ENCODE peak calls at places on chromosomes 3 and 15, in six cellular contexts. Y is breast epithelium, D is dorsolateral prefrontal cortex, X is gastrocnemius medialis, G is left ventricle myocardium inferior, Z is fibroblast of lung. H is an unnamed sample.

GRCh38 chr3:47852604-47853397 is 49.9 kb downstream of the DHX30 start:
- DNase-seq in Y (no peak), D (no peak), X (no peak), G (no peak), Z (no peak), H (no peak)

GRCh38 chr3:99789322-99789721 is 28.3 kb upstream of the CMSS1 start:
- DNase-seq in Y (no peak), D (no peak), X (no peak), G (no peak), Z (peak; percentile 62), H (no peak)

GRCh38 chr3:191382661-191383060 is 52.3 kb upstream of the UTS2B start:
- DNase-seq in Y (no peak), D (no peak), X (no peak), G (no peak), Z (no peak), H (no peak)

GRCh38 chr15:82554351-82554750 is 14.1 kb upstream of the RPS17 start:
- DNase-seq in Y (no peak), D (no peak), X (peak; percentile 33), G (no peak), Z (no peak), H (no peak)

GRCh38 chr15:43107741-43108140 is 1.9 kb upstream of the UBR1 start:
- DNase-seq in Y (no peak), D (no peak), X (no peak), G (no peak), Z (no peak), H (no peak)

GRCh38 chr3:58629629-58630028 is 36.9 kb downstream of the FAM3D start:
- DNase-seq in Y (no peak), D (no peak), X (no peak), G (no peak), Z (no peak), H (no peak)

GRCh38 chr15:78419331-78419730 is 18.7 kb upstream of the IREB2 start:
- DNase-seq in Y (no peak), D (no peak), X (no peak), G (no peak), Z (no peak), H (no peak)

GRCh38 chr3:144743325-144743724 is 771.7 kb downstream of the DIPK2A start:
- DNase-seq in Y (no peak), D (no peak), X (no peak), G (no peak), Z (no peak), H (no peak)

GRCh38 chr3:187960820-187961219 is 193.1 kb upstream of the LPP start:
- DNase-seq in Y (no peak), D (no peak), X (no peak), G (no peak), Z (peak; percentile 84), H (no peak)

GRCh38 chr3:72722930-72723726 is 125.1 kb downstream of the SHQ1 start:
- DNase-seq in Y (peak; percentile 91), D (no peak), X (no peak), G (peak; percentile 23), Z (peak; percentile 75), H (no peak)

GRCh38 chr3:168121175-168121853 is 25.6 kb upstream of the GOLIM4 start:
- DNase-seq in Y (peak; percentile 61), D (no peak), X (no peak), G (peak; percentile 34), Z (peak; percentile 64), H (no peak)

GRCh38 chr15:28281876-28282275 is 40.1 kb downstream of the HERC2 start:
- DNase-seq in Y (no peak), D (no peak), X (no peak), G (no peak), Z (no peak), H (no peak)

GRCh38 chr3:148453764-148454163 is 243.9 kb upstream of the AGTR1 start:
- DNase-seq in Y (no peak), D (no peak), X (no peak), G (no peak), Z (no peak), H (no peak)

GRCh38 chr15:69751575-69751974 is 299.0 kb downstream of the RPLP1 start:
- DNase-seq in Y (no peak), D (no peak), X (no peak), G (no peak), Z (peak; percentile 59), H (no peak)

GRCh38 chr3:41199866-41200668 is 762 bp downstream of the CTNNB1 start:
- DNase-seq in Y (peak; percentile 53), D (no peak), X (peak; percentile 23), G (peak; percentile 37), Z (peak; percentile 22), H (peak; percentile 53)

GRCh38 chr3:131597816-131598215 is 95.0 kb upstream of the MRPL3 start:
- DNase-seq in Y (no peak), D (no peak), X (no peak), G (no peak), Z (no peak), H (no peak)

GRCh38 chr3:51710631-51711351 is 3.9 kb downstream of the GRM2 start:
- DNase-seq in Y (peak; percentile 33), D (peak; percentile 61), X (no peak), G (no peak), Z (no peak), H (no peak)

GRCh38 chr3:139355502-139355901 is 11.7 kb downstream of the MRPS22 start:
- DNase-seq in Y (no peak), D (no peak), X (no peak), G (no peak), Z (no peak), H (no peak)

GRCh38 chr15:65085990-65086679 is 9.6 kb downstream of the KBTBD13 start:
- DNase-seq in Y (no peak), D (no peak), X (no peak), G (no peak), Z (no peak), H (peak; percentile 41)

GRCh38 chr15:67784057-67784781 is 41.1 kb upstream of the SKOR1 start:
- DNase-seq in Y (no peak), D (no peak), X (no peak), G (no peak), Z (no peak), H (no peak)

GRCh38 chr3:127428344-127429001 is 140.6 kb upstream of the PRR20G start:
- DNase-seq in Y (no peak), D (no peak), X (no peak), G (no peak), Z (no peak), H (no peak)

GRCh38 chr3:3714572-3714971 is 84.7 kb upstream of the LRRN1 start:
- DNase-seq in Y (no peak), D (no peak), X (no peak), G (no peak), Z (peak; percentile 10), H (no peak)

DNA sequence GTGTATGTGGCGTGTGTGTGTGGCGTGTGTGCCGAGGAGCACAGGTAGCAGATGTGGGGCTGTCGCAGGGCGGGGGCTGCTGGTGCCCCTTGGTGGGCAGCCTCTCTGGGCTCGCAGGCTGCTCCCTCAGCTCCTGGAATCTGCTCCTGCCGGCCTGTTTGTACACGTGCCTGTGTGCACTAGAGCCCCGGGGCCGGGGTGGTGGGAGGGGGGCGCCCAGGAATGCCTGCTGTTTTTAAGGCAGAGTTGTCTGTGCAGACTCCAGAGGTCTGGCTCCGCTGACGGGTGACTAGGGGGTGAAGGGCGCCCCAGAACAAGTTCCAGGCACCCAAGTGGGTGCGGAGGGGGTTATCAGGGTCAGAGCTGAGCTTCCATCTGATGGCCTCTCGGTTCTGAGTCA is 112.2 kb downstream of the FBLN2 start:
- DNase-seq in Y (no peak), D (no peak), X (no peak), G (no peak), Z (no peak), H (no peak)
- H3K27me3 ChIP-seq in Y (peaks cover 51% of the 10 kb centered on the region), D (no peaks in the 10 kb centered on the region), X (peaks cover 13% of the 10 kb centered on the region), G (peaks cover 93% of the 10 kb centered on the region), Z (no peaks in the 10 kb centered on the region), H (peaks cover 42% of the 10 kb centered on the region)

DNA sequence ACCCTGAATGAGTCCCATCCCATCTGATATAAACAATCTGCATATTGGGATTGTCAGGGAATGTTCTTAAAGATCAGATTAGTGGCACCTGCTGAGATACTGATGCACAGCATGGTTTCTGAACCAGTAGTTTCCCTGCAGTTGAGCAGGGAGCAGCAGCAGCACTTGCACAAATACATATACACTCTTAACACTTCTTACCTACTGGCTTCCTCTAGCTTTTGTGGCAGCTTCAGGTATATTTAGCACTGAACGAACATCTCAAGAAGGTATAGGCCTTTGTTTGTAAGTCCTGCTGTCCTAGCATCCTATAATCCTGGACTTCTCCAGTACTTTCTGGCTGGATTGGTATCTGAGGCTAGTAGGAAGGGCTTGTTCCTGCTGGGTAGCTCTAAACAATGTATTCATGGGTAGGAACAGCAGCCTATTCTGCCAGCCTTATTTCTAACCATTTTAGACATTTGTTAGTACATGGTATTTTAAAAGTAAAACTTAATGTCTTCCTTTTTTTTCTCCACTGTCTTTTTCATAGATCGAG is 4.5 kb downstream of the B2M start:
- DNase-seq in Y (no peak), D (no peak), X (no peak), G (no peak), Z (no peak), H (no peak)
- H3K27ac ChIP-seq in Y (no peak overlapping the region), D (no peak overlapping the region), X (peak overlapping the region; percentile 97), G (peak overlapping the region; percentile 99), Z (no peak overlapping the region), H (no peak overlapping the region)

DNA sequence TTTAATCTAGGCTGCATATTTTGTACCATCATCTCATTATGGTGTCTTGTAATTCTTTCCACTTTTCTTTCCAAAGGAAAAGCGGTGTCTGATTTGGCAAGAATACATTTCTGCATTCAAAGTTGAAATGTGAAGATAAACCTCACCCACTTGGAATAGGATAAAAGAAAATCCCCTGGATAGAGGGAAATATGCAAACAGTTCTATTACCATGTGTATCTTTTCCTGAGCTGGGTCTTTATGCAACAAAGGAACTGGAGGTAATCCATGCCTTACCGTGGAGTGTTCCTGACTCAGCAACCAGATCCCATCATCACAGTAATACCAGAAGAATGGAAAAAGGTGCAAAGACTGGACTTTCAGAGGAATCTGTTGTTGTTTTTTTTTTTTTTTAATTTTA is 55.4 kb upstream of the ADAMTS9 start:
- DNase-seq in Y (no peak), D (no peak), X (no peak), G (no peak), Z (peak; percentile 46), H (no peak)
- H3K27me3 ChIP-seq in Y (no peaks in the 10 kb centered on the region), D (no peaks in the 10 kb centered on the region), X (no peaks in the 10 kb centered on the region), G (no peaks in the 10 kb centered on the region), Z (no peaks in the 10 kb centered on the region), H (no peaks in the 10 kb centered on the region)

DNA sequence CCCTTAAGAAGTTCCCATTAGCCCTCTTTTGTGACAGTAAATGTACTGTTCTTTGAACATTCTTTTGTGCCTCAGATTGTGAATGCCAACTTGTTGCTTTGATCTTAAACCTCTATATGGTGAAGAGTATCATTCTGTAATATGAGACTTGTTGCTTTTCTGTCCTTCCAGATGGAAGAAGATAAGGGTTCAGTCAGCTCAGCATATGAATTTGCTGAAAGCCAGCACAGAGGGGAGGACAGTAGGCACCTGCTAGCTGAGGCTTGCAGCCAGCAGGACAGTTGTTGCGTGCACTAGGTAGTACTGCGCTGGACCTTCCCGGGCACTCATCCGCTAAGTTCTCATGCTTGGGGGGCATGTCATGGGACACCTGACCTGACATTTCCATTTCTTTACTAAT is 74.7 kb downstream of the DCUN1D1 start:
- DNase-seq in Y (no peak), D (no peak), X (no peak), G (no peak), Z (no peak), H (no peak)
- H3K27ac ChIP-seq in Y (no peak overlapping the region), D (no peak overlapping the region), X (no peak overlapping the region), G (no peak overlapping the region), Z (no peak overlapping the region), H (no peak overlapping the region)

GRCh38 chr3:122916580-122916979 is 111.0 kb downstream of the SEMA5B start:
- DNase-seq in Y (no peak), D (no peak), X (no peak), G (no peak), Z (no peak), H (no peak)
- H3K27me3 ChIP-seq in Y (peaks cover 47% of the 10 kb centered on the region), D (no peaks in the 10 kb centered on the region), X (peaks cover 23% of the 10 kb centered on the region), G (peaks cover 26% of the 10 kb centered on the region), Z (peaks cover 18% of the 10 kb centered on the region), H (peaks cover 26% of the 10 kb centered on the region)

GRCh38 chr3:13637953-13638352 is 89.0 kb downstream of the FBLN2 start:
- DNase-seq in Y (no peak), D (no peak), X (no peak), G (no peak), Z (no peak), H (no peak)
- H3K27ac ChIP-seq in Y (no peak overlapping the region), D (no peak overlapping the region), X (no peak overlapping the region), G (no peak overlapping the region), Z (no peak overlapping the region), H (no peak overlapping the region)

H was measured in lower lobe of right lung.